ENCODE peak calls at places on chromosomes 3 and 15, in eight cellular contexts. C is heart left ventricle, I is uterus, G is endothelial cell of umbilical vein, O is breast epithelium, D is stomach, K is esophagus muscularis mucosa, U is Peyer's patch. P is an unnamed sample.
A peak's percentile ranks its signal among the peaks of the same experiment; 100 is the strongest.

GRCh38 chr3:134406331-134407246 is 32.3 kb upstream of the AMOTL2 start:
- DNase-seq in C (peak; percentile 66), I (no peak), G (peak; percentile 28), O (no peak), D (peak; percentile 87), K (no peak), U (peak; percentile 56), P (peak; percentile 83)

GRCh38 chr3:25572919-25573385 is 91.8 kb downstream of the TOP2B start:
- DNase-seq in C (no peak), I (no peak), G (no peak), O (no peak), D (no peak), K (no peak), U (no peak), P (no peak)

GRCh38 chr15:69194854-69195253 is 34.4 kb downstream of the GLCE start:
- DNase-seq in C (no peak), I (no peak), G (peak; percentile 48), O (no peak), D (no peak), K (no peak), U (no peak), P (no peak)

GRCh38 chr3:135141092-135141491 is 346.0 kb downstream of the EPHB1 start:
- DNase-seq in C (no peak), I (no peak), G (no peak), O (no peak), D (no peak), K (no peak), U (no peak), P (no peak)

GRCh38 chr3:69558912-69559311 is 173.0 kb upstream of the FRMD4B start:
- DNase-seq in C (peak; percentile 61), I (peak; percentile 59), G (peak; percentile 11), O (peak; percentile 73), D (no peak), K (no peak), U (peak; percentile 53), P (peak; percentile 79)

GRCh38 chr3:19270471-19270870 is 122.2 kb downstream of the KCNH8 start:
- DNase-seq in C (no peak), I (no peak), G (no peak), O (no peak), D (no peak), K (no peak), U (no peak), P (no peak)

GRCh38 chr3:12996181-12996506 is 77.1 kb downstream of the IQSEC1 start:
- DNase-seq in C (no peak), I (no peak), G (no peak), O (no peak), D (no peak), K (no peak), U (no peak), P (no peak)

GRCh38 chr3:145882416-145882815 is 278.6 kb downstream of the PLOD2 start:
- DNase-seq in C (no peak), I (no peak), G (no peak), O (no peak), D (peak; percentile 47), K (no peak), U (no peak), P (no peak)

GRCh38 chr15:38531509-38531908 is 33.1 kb downstream of the RASGRP1 start:
- DNase-seq in C (no peak), I (no peak), G (no peak), O (no peak), D (no peak), K (no peak), U (no peak), P (no peak)

GRCh38 chr3:163924600-163924999 is 1153.7 kb downstream of the SI start:
- DNase-seq in C (no peak), I (no peak), G (no peak), O (no peak), D (peak; percentile 25), K (no peak), U (no peak), P (no peak)

GRCh38 chr3:189947948-189948723 is 172.6 kb downstream of the P3H2 start:
- DNase-seq in C (no peak), I (no peak), G (peak; percentile 59), O (no peak), D (no peak), K (no peak), U (no peak), P (peak; percentile 10)

GRCh38 chr3:195411831-195412230 is 31.0 kb downstream of the ACAP2 start:
- DNase-seq in C (no peak), I (no peak), G (no peak), O (no peak), D (no peak), K (no peak), U (no peak), P (no peak)

DNA sequence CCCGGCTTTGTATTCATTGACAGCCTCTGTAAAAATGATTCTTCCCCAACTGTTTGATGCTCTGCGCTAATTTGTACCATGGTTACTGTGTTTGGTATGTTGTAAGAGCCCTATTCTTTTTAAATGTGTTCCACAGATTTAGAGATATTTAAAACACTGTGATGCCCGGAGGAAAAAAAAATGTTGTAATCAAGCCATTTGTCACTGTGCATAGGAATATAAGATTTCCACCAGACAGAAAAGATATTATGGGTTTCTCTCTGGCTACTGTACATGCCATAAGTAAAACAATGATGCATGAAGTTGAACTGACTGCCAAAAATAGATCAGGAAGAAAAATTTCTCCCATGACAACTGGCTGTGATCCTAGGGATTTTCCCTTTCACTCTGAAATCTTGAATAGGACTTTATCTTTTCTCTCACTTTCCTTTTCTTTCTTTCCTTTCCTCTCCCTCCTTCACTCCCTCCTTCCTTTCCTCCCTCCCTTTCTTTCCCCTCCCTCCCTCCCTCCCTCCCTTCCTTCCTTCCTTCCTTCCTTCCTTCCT is 254.7 kb upstream of the TBL1XR1 start:
- DNase-seq in C (no peak), I (no peak), G (peak; percentile 79), O (no peak), D (no peak), K (no peak), U (no peak), P (no peak)
- H3K9me3 ChIP-seq in C (no peaks in the 10 kb centered on the region), I (no peaks in the 10 kb centered on the region), G (no peaks in the 10 kb centered on the region), O (no peaks in the 10 kb centered on the region), D (peaks cover under 1% of the 10 kb centered on the region), K (no peaks in the 10 kb centered on the region), U (no peaks in the 10 kb centered on the region), P (no peaks in the 10 kb centered on the region)

DNA sequence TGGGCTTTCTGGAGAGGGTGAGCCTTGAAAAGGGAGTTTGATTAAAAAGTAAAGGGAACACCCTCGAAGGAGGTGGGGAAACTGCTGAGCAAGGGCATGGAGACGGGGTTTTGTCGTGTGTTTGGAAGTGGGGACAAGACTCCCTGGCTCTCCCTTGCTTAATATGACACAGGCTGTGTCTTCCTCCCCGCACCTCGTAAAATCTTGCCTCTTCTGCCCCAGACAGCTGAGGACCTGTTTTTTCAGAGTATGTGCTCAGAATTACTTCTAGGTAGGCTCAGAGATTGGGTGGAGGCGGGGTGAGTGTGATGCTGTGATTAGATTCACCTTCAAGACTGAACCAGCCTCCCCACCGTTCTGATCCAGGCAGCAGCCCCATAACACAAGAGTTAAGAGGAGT is 244.4 kb upstream of the TLE3 start:
- DNase-seq in C (no peak), I (no peak), G (no peak), O (peak; percentile 5), D (no peak), K (no peak), U (peak; percentile 14), P (no peak)
- TF ChIP-seq POLR2A in C (no peak), I (no peak), G (no peak), O (no peak), D (no peak), K (no peak), U (no peak), P (no peak)

GRCh38 chr15:44066211-44066827 is 128.8 kb downstream of the FRMD5 start:
- DNase-seq in C (peak; percentile 31), I (no peak), G (peak; percentile 87), O (no peak), D (peak; percentile 68), K (no peak), U (peak; percentile 89), P (peak; percentile 66)

GRCh38 chr15:44069489-44069888 is 125.6 kb downstream of the FRMD5 start:
- DNase-seq in C (no peak), I (no peak), G (no peak), O (no peak), D (no peak), K (no peak), U (no peak), P (no peak)

GRCh38 chr15:44068346-44068745 is 126.7 kb downstream of the FRMD5 start:
- DNase-seq in C (no peak), I (no peak), G (no peak), O (no peak), D (no peak), K (no peak), U (no peak), P (no peak)

GRCh38 chr15:44064706-44065105 is 130.4 kb downstream of the FRMD5 start:
- DNase-seq in C (no peak), I (no peak), G (no peak), O (no peak), D (no peak), K (no peak), U (no peak), P (no peak)
- H3K9me3 ChIP-seq in C (no peaks in the 10 kb centered on the region), I (no peaks in the 10 kb centered on the region), G (no peaks in the 10 kb centered on the region), O (no peaks in the 10 kb centered on the region), D (no peaks in the 10 kb centered on the region), K (no peaks in the 10 kb centered on the region), U (no peaks in the 10 kb centered on the region), P (no peaks in the 10 kb centered on the region)

GRCh38 chr15:78618490-78618934 is 2.3 kb downstream of the CHRNA3 start:
- DNase-seq in C (peak; percentile 84), I (peak; percentile 95), G (peak; percentile 73), O (peak; percentile 73), D (peak; percentile 91), K (peak; percentile 98), U (peak; percentile 96), P (peak; percentile 91)

GRCh38 chr15:78618064-78618463 is 2.7 kb downstream of the CHRNA3 start:
- DNase-seq in C (no peak), I (no peak), G (no peak), O (no peak), D (peak; percentile 20), K (no peak), U (no peak), P (no peak)

GRCh38 chr15:78616506-78616905 is 4.3 kb downstream of the CHRNA3 start:
- DNase-seq in C (no peak), I (no peak), G (no peak), O (no peak), D (peak; percentile 4), K (no peak), U (no peak), P (no peak)

GRCh38 chr15:78619022-78619950 is 1.5 kb downstream of the CHRNA3 start:
- DNase-seq in C (no peak), I (no peak), G (no peak), O (no peak), D (peak; percentile 20), K (no peak), U (no peak), P (no peak)

DNA sequence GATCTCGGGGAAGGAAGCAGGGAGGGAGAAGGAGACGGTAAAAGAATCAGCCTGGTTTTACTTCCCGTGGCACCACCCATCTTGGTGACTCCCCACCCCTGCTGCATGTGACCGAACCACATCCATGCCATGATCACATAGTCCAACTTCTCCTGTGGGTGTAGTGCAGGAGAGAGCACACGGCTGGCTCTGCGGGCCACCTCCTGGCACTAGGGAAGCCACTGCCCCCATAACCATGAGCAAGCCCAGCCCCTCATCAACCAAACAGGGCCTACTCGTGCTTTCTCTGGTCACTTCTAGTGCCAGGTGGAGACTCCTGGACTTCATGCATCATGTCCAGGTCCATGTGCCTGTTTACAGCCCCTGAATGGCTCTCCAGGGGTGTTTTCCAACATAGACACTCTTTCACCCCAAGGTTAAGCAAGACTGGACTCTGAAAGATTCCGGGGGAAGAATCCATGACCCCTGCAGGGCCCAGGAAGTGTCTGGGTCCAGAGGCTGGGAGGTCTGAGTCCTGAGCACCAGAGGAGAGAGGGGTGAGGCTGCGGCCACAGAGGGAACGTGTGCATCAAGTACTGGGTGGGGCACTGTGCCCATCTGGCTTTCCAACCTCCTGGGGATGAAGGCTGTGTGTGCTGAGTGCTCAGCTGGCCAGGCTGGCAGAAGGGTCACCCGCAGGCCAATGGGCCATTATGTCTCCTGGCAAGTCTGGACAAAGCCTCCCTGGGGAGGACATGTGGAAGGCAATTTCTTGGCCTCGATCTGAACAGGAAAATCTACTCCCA is 3.5 kb downstream of the CHRNA3 start:
- DNase-seq in C (no peak), I (no peak), G (no peak), O (no peak), D (peak; percentile 22), K (no peak), U (peak; percentile 31), P (no peak)
- TF ChIP-seq POLR2A in C (no peak), I (no peak), G (no peak), O (no peak), D (no peak), K (no peak), U (no peak), P (no peak)